ENCODE peak calls at places on chromosome 19, in eight cellular contexts. E is Karpas-422; Z is left lung; H is CD4-positive, alpha-beta T cell; Q is heart left ventricle; D is colonic mucosa; M is CD8-positive, alpha-beta T cell; N is fibroblast of lung. G is an unnamed sample.

GRCh38 chr19:45972944-45973525 is 630 bp downstream of the NOVA2 start:
- DNase-seq in M (no peak), E (no peak), D (no peak), Z (peak; percentile 54), N (no peak), H (no peak), Q (no peak), G (no peak)

GRCh38 chr19:31419871-31420430 is 70.7 kb upstream of the TSHZ3 start:
- DNase-seq in M (no peak), D (no peak), Q (no peak), Z (no peak), N (no peak), H (no peak), E (no peak), G (no peak)

GRCh38 chr19:57786906-57787305 is 17.4 kb downstream of the ZNF586 start:
- DNase-seq in H (no peak), E (no peak), D (no peak), Z (no peak), M (no peak), N (no peak), Q (no peak), G (no peak)

GRCh38 chr19:45522010-45522941 is 15.0 kb downstream of the VASP start:
- DNase-seq in N (no peak), Q (peak; percentile 25), D (no peak), E (no peak), Z (peak; percentile 76), H (no peak), M (no peak), G (no peak)

GRCh38 chr19:35887197-35887596 is 13.1 kb downstream of the NFKBID start:
- DNase-seq in Q (no peak), N (no peak), M (no peak), H (no peak), D (no peak), E (no peak), Z (no peak), G (no peak)

GRCh38 chr19:50266896-50267295 is 62.3 kb downstream of the KCNC3 start:
- DNase-seq in D (peak; percentile 73), N (no peak), Q (no peak), H (no peak), Z (no peak), E (peak; percentile 80), M (no peak), G (peak; percentile 4)

GRCh38 chr19:45508931-45509691 is 1.8 kb downstream of the VASP start:
- DNase-seq in Z (peak; percentile 94), M (no peak), D (peak; percentile 83), E (peak; percentile 77), H (no peak), Q (peak; percentile 88), N (peak; percentile 79), G (no peak)

GRCh38 chr19:27765397-27765796 is 1447.6 kb downstream of the UQCRFS1 start:
- DNase-seq in Z (no peak), N (no peak), H (no peak), D (no peak), Q (no peak), M (no peak), E (no peak), G (no peak)

GRCh38 chr19:12983561-12984142 is 11.6 kb upstream of the NFIX start:
- DNase-seq in D (peak; percentile 84), N (peak; percentile 63), Q (peak; percentile 73), H (peak; percentile 89), Z (peak; percentile 93), M (peak; percentile 75), E (peak; percentile 91), G (peak; percentile 75)

GRCh38 chr19:3336351-3336679 is 30.1 kb upstream of the NFIC start:
- DNase-seq in Q (no peak), M (no peak), H (no peak), Z (no peak), E (no peak), D (no peak), N (no peak), G (no peak)
- H3K27ac ChIP-seq in Q (peak overlapping the region; percentile 90), M (no peak overlapping the region), H (no peak overlapping the region), Z (peak overlapping the region; percentile 91), E (no peak overlapping the region), D (peak overlapping the region; percentile 79), N (peak overlapping the region; percentile 75), G (no peak overlapping the region)

DNA sequence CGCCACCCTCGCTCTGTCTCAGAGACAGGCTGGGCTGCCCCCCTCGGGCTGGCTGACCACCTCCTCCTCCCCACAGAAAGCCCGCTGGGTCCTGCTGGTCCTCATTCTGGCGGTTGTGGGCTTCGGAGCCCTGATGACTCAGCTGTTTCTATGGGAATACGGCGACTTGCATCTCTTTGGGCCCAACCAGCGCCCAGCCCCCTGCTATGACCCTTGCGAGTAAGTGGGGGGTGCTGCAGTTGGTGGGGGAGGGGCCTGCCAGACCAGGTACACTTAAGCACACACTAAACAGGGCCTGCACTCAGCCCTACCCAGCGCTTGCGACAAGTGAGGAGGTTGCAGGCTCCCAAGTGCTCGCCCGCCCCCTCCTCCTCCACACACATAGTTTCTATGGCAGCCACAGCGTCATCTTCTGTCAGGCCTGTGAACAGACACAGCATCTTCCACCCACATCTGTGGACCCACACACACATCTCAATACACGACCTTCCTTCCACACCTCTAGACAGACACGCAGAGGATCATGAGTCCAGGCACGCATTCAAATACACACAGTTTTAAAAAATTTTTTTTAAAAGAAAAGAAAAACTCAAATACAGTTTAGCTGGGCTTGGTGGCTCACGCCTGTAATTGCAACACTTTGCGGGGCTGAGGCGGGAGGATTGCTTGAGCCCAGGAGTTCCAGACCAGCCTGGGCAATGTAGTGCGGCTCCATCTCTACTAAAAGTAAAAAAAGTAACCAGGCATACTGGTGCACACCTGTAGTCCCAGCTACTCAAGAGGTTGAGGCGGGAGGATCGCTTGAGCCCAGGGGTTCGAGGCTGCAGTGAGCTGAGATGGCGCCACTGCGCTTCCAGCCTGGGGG is 18.4 kb downstream of the PLD3 start:
- DNase-seq in E (no peak), N (peak; percentile 71), H (no peak), Q (no peak), D (no peak), M (no peak), Z (no peak), G (no peak)
- H3K27ac ChIP-seq in E (no peak overlapping the region), N (no peak overlapping the region), H (no peak overlapping the region), Q (no peak overlapping the region), D (no peak overlapping the region), M (no peak overlapping the region), Z (no peak overlapping the region), G (no peak overlapping the region)

GRCh38 chr19:5586300-5587070 is 18.7 kb upstream of the TINCR start:
- DNase-seq in Z (no peak), D (no peak), N (peak; percentile 10), H (no peak), M (no peak), E (no peak), Q (no peak), G (no peak)
- H3K27ac ChIP-seq in Z (no peak overlapping the region), D (no peak overlapping the region), N (no peak overlapping the region), H (no peak overlapping the region), M (no peak overlapping the region), E (no peak overlapping the region), Q (peak overlapping the region; percentile 57), G (peak overlapping the region; percentile 68)

GRCh38 chr19:1805401-1806183 is 6.5 kb downstream of the ATP8B3 start:
- DNase-seq in E (no peak), N (no peak), D (no peak), Z (no peak), Q (no peak), H (no peak), M (no peak), G (no peak)
- H3K27ac ChIP-seq in E (no peak overlapping the region), N (no peak overlapping the region), D (no peak overlapping the region), Z (no peak overlapping the region), Q (no peak overlapping the region), H (no peak overlapping the region), M (no peak overlapping the region), G (no peak overlapping the region)

DNA sequence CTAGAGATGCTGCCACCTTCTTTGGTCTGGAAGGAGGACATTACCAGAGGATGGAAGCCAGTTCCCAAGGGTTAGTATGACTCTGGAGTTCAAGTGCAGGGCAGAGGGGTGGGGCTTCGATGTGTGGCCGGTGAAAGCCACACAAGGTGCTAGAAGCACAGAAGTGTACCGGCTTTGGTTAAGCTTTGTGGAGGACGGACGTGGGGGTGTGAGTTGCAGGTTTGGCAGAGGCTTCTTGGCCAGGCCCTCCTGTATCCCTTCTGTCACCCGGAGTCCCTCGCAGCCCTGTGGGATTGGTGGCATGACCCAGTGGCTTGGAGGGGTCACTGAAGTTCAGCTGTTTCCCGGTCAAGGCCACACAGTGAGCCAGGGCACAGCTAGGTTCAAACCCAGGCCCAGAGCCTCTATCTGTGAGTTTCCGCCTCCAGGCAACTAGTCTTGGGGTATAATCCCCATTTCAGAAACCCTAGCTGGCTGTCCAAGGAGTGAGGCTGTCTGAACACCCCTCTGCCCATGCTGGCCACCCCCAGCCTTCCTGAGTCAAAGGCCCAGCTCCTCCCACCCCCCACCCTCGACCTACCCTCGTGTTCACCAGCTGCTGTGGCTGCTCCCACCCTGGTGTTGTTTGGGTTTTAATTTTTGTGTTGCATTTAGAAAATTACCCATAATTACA is 4.6 kb upstream of the SSBP4 start:
- DNase-seq in Q (peak; percentile 33), D (no peak), M (no peak), E (no peak), H (no peak), Z (peak; percentile 63), N (no peak), G (no peak)
- H3K27ac ChIP-seq in Q (peak overlapping the region; percentile 98), D (peak overlapping the region; percentile 79), M (no peak overlapping the region), E (no peak overlapping the region), H (no peak overlapping the region), Z (peak overlapping the region; percentile 96), N (peak overlapping the region; percentile 99), G (peak overlapping the region; percentile 78)

GRCh38 chr19:54677217-54677616 is 14.4 kb downstream of the LILRB4 start:
- DNase-seq in H (no peak), Z (no peak), E (peak; percentile 61), M (no peak), N (no peak), D (no peak), Q (no peak), G (no peak)

GRCh38 chr19:54684537-54684936 is 21.8 kb downstream of the LILRB4 start:
- DNase-seq in H (no peak), N (peak; percentile 2), D (no peak), E (peak; percentile 83), Q (no peak), M (no peak), Z (no peak), G (no peak)

GRCh38 chr19:54682306-54682705 is 19.5 kb downstream of the LILRB4 start:
- DNase-seq in Z (no peak), D (no peak), N (no peak), E (no peak), Q (no peak), M (no peak), H (no peak), G (no peak)
- H3K27ac ChIP-seq in Z (no peak overlapping the region), D (no peak overlapping the region), N (no peak overlapping the region), E (no peak overlapping the region), Q (no peak overlapping the region), M (no peak overlapping the region), H (no peak overlapping the region), G (no peak overlapping the region)